ENCODE peak calls at places on chromosome 22, in five cellular contexts. B is GM23338, L is endothelial cell of umbilical vein, Z is fibroblast of lung, O is GM23248. I is an unnamed sample.

GRCh38 chr22:40922484-40923303 is 28.5 kb upstream of the RBX1 start:
- DNase-seq in B (peak; percentile 72), L (peak; percentile 83), Z (peak; percentile 50), O (peak; percentile 74), I (peak; percentile 55)

GRCh38 chr22:21697866-21698265 is 32.1 kb downstream of the PPIL2 start:
- DNase-seq in B (no peak), L (no peak), Z (peak; percentile 79), O (peak; percentile 63), I (no peak)

GRCh38 chr22:27668828-27669797 is 132.4 kb downstream of the MN1 start:
- DNase-seq in B (peak; percentile 7), L (peak; percentile 38), Z (peak; percentile 70), O (peak; percentile 65), I (no peak)

GRCh38 chr22:39664485-39665200 is 94.1 kb downstream of the CACNA1I start:
- DNase-seq in B (peak; percentile 94), L (no peak), Z (no peak), O (no peak), I (peak; percentile 92)

GRCh38 chr22:27973851-27974250 is 54.8 kb upstream of the PITPNB start:
- DNase-seq in B (no peak), L (no peak), Z (no peak), O (no peak), I (peak; percentile 87)

GRCh38 chr22:21866821-21867527 is 471 bp downstream of the MAPK1 start:
- DNase-seq in B (peak; percentile 44), L (no peak), Z (no peak), O (peak; percentile 69), I (peak; percentile 62)

GRCh38 chr22:40890881-40891280 is 29.0 kb upstream of the DNAJB7 start:
- DNase-seq in B (no peak), L (no peak), Z (peak; percentile 2), O (peak; percentile 19), I (no peak)

GRCh38 chr22:22348815-22349454 is 104.3 kb downstream of the VPREB1 start:
- DNase-seq in B (no peak), L (no peak), Z (no peak), O (no peak), I (no peak)

GRCh38 chr22:40521046-40521445 is 115.5 kb downstream of the MRTFA start:
- DNase-seq in B (no peak), L (no peak), Z (no peak), O (no peak), I (no peak)

GRCh38 chr22:21448627-21449416 is 18.4 kb upstream of the TMEM191C start:
- DNase-seq in B (no peak), L (no peak), Z (no peak), O (no peak), I (peak; percentile 1)

GRCh38 chr22:41377846-41378245 is 3.9 kb upstream of the TEF start:
- DNase-seq in B (no peak), L (no peak), Z (no peak), O (no peak), I (no peak)

GRCh38 chr22:30927806-30928205 is 40.8 kb downstream of the MORC2 start:
- DNase-seq in B (no peak), L (no peak), Z (no peak), O (no peak), I (no peak)

GRCh38 chr22:22068025-22068424 is 85.4 kb upstream of the TOP3B start:
- DNase-seq in B (no peak), L (no peak), Z (no peak), O (no peak), I (no peak)

GRCh38 chr22:47793304-47794101 is 1031.1 kb downstream of the TBC1D22A start:
- DNase-seq in B (no peak), L (no peak), Z (no peak), O (no peak), I (no peak)

GRCh38 chr22:27139935-27140493 is 482.6 kb downstream of the MIAT start:
- DNase-seq in B (no peak), L (peak; percentile 68), Z (peak; percentile 90), O (peak; percentile 89), I (peak; percentile 31)

GRCh38 chr22:20761536-20761935 is 12.4 kb upstream of the SERPIND1 start:
- DNase-seq in B (no peak), L (no peak), Z (peak; percentile 65), O (peak; percentile 72), I (no peak)

DNA sequence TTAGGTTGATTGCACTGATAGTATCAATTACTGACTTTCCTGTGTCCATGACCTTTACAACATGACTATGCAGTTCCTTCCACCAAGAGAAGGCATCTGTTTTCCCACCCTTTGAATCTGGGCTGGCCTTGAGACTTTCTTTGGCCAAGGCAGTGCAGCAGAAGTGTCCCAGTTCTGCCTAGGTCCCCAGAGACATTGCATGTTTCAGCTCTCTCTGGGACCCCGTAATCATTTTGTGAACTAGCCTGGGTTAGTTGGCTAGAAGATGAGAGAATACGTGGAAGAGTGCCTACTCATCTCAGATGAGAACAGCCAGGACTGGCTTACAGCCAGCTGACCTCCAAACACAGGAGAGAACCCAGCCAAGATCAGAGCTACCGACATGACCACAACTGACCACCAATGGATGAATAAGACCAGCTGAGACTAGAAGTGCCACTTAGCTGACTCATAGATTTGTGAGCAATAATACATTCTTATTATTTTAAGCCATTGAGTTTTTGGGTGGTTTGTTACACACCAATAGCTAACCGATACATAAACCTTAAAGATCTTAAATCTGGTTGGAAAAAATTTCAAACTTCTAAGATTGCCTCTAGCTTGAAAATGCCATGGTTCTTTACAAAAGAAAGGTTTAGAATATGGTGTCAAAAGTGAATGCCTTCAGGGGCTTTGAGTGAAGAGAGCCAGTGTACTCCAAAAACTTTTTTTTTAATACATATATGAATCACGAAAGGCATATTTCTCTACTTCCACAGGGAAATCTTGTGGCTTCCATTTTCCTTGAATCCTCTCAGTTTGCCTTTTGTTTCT is 145.2 kb downstream of the FBXO7 start:
- DNase-seq in B (no peak), L (no peak), Z (peak; percentile 91), O (peak; percentile 86), I (no peak)
- H3K4me1 ChIP-seq in B (peaks cover 10% of the 10 kb centered on the region), L (no peaks in the 10 kb centered on the region), Z (peaks cover 27% of the 10 kb centered on the region), O (peaks cover 35% of the 10 kb centered on the region), I (peaks cover 38% of the 10 kb centered on the region)

GRCh38 chr22:23499845-23500500 is 80.1 kb downstream of the IGLL1 start:
- DNase-seq in B (no peak), L (no peak), Z (no peak), O (no peak), I (no peak)
- H3K4me2 ChIP-seq in B (no peak overlapping the region), L (no peak overlapping the region), Z (no peak overlapping the region), O (no peak overlapping the region), I (no peak overlapping the region)

DNA sequence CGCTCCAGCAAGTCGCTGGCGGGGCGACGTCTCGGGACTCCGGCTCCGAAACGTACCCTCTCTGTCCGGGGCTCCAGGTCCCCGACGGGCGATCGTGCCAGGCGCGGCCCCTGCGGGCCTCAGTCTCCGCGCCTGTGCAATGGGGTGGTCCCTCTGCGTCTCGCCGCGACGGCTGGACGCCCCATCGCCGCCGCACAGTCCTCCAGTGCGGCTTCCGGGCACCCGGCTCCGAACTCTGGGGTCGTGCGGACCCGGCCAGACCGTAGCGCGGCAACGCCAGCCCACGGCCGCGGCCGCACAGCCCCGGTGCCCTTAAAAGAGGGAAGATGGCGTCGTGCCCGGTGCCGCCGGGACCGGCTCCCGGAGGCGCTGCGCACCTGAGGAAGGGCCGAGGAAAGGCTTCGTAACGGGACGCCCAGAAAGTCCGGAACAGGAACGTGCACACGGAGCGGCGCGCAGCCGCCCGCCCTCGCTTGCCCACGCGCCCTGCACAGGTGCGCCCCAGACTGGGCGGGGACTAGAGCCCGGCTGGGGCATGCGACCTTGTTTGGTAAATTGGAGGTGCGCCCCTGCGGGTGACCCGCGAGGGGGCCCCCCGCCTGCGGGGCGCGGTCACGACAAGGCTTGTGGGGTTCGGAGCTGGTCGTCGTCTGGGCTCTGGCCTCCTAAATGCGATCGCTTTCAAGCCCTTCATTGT is 525 bp downstream of the BIK start:
- DNase-seq in B (peak; percentile 64), L (no peak), Z (no peak), O (peak; percentile 11), I (peak; percentile 58)
- TF ChIP-seq EZH2 in B (no peak), L (peak; percentile 68), Z (peak; percentile 93), O (peak; percentile 15), I (peak; percentile 84)

DNA sequence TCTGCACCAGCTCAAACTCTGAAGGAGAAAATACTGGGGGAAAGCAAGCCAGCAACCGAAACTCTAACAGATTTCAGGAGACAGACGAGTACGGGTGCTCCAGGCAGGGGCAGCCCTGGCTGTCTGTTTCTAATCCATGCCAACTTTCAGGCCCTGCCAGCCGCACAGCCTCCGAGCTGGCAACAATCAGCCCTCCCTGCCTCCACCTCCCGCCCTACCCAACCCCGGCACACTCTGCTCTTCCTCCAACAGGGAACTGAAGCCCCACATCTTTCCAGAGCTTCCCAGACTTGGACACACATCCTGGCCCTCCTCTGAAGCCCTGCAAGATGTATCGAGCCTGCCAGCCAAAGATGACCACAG is 296.2 kb downstream of the BRD1 start:
- DNase-seq in B (no peak), L (no peak), Z (no peak), O (no peak), I (no peak)
- H3K4me1 ChIP-seq in B (no peaks in the 10 kb centered on the region), L (no peaks in the 10 kb centered on the region), Z (no peaks in the 10 kb centered on the region), O (no peaks in the 10 kb centered on the region), I (peaks cover 15% of the 10 kb centered on the region)

GRCh38 chr22:35229865-35230264 is 27.4 kb upstream of the HMGXB4 start:
- DNase-seq in B (no peak), L (no peak), Z (no peak), O (no peak), I (no peak)
- H3K4me2 ChIP-seq in B (no peak overlapping the region), L (no peak overlapping the region), Z (no peak overlapping the region), O (no peak overlapping the region), I (no peak overlapping the region)

DNA sequence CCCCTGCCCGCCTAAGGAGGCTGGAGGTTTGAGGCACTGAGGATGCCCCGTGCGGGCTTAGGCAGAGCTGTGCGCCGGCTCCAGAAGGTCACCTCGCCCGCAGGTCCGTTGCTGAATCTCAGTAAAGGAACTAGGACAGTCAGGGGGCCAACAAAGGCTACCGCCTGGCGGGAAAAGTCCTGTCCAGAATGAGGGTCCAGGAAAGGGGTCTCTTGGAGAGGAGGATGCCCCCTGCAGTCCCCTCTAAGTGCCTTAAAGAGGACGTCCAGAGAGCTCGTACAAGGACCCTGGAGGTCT is 549 bp downstream of the PVALB start:
- DNase-seq in B (peak; percentile 68), L (no peak), Z (no peak), O (peak; percentile 5), I (peak; percentile 45)
- TF ChIP-seq EZH2 in B (peak; percentile 62), L (no peak), Z (peak; percentile 64), O (no peak), I (no peak)

DNA sequence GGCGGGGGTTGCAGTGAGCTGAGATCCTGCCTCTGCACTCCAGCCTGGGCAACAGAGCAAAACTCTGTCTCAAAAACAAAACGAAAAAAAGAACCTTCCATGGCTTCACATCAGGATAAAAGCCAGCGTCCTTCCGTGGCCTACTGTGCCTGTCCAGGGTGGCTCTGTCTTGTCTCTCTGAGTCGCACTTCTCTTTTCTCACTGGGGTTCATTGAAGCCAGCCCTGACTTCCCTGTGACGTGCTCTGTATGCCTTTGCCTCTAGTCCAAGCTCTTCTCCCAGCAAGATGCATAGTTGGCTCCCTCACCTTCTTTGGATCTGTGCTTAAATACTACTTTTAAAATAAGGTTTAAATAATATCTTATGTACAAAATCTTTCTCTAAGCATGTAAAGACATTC is 11.6 kb downstream of the ATXN10 start:
- DNase-seq in B (no peak), L (no peak), Z (no peak), O (no peak), I (no peak)
- H3K4me1 ChIP-seq in B (peaks cover 21% of the 10 kb centered on the region), L (peaks cover 22% of the 10 kb centered on the region), Z (peaks cover 33% of the 10 kb centered on the region), O (peaks cover 91% of the 10 kb centered on the region), I (no peaks in the 10 kb centered on the region)

GRCh38 chr22:31952459-31952858 is 8.1 kb downstream of the YWHAH start:
- DNase-seq in B (no peak), L (peak; percentile 89), Z (peak; percentile 94), O (peak; percentile 93), I (no peak)
- H3K4me2 ChIP-seq in B (peak overlapping the region; percentile 55), L (peak overlapping the region; percentile 26), Z (peak overlapping the region; percentile 56), O (peak overlapping the region; percentile 62), I (no peak overlapping the region)

GRCh38 chr22:19755145-19755710 is 5.3 kb upstream of the TBX1 start:
- DNase-seq in B (peak; percentile 69), L (no peak), Z (no peak), O (no peak), I (peak; percentile 63)
- TF ChIP-seq EZH2 in B (peak; percentile 68), L (peak; percentile 79), Z (no peak), O (no peak), I (peak; percentile 99)